ENCODE peak calls at places on chromosomes 1 and 21, in five cellular contexts. V is left colon, H is lower lobe of right lung, P is omental fat pad, J is GM23248. Y is an unnamed sample.
A peak's percentile ranks its signal among the peaks of the same experiment; 100 is the strongest.

GRCh38 chr1:2974701-2975301 is 46.5 kb upstream of the ACTRT2 start:
- DNase-seq in P (no peak), H (no peak), V (peak; percentile 12), J (no peak), Y (no peak)

GRCh38 chr1:155831279-155831976 is 25.6 kb downstream of the GON4L start:
- DNase-seq in H (no peak), J (no peak), P (no peak), V (no peak), Y (no peak)

GRCh38 chr1:222711319-222712252 is 705 bp downstream of the AIDA start:
- DNase-seq in V (peak; percentile 60), P (no peak), J (peak; percentile 88), H (peak; percentile 66), Y (peak; percentile 60)

GRCh38 chr1:199373139-199373538 is 654.4 kb upstream of the NR5A2 start:
- DNase-seq in P (no peak), H (no peak), J (no peak), V (no peak), Y (no peak)

GRCh38 chr21:33566514-33566913 is 22.0 kb downstream of the DONSON start:
- DNase-seq in H (no peak), P (no peak), J (peak; percentile 50), V (no peak), Y (no peak)

GRCh38 chr1:115056395-115056798 is 26.8 kb downstream of the TSHB start:
- DNase-seq in J (peak; percentile 68), P (no peak), H (no peak), V (no peak), Y (no peak)

GRCh38 chr1:60960846-60961542 is 121.4 kb upstream of the NFIA start:
- DNase-seq in P (no peak), V (no peak), J (peak; percentile 21), H (no peak), Y (no peak)

GRCh38 chr1:242239394-242239793 is 240.5 kb upstream of the MAP1LC3C start:
- DNase-seq in P (no peak), J (no peak), H (no peak), V (no peak), Y (peak; percentile 16)

GRCh38 chr1:118987431-118988185 is 535 bp downstream of the TBX15 start:
- DNase-seq in P (no peak), J (peak; percentile 82), H (no peak), V (no peak), Y (no peak)

GRCh38 chr1:205582471-205583291 is 49.1 kb downstream of the ELK4 start:
- DNase-seq in J (no peak), V (peak; percentile 90), H (no peak), P (no peak), Y (peak; percentile 56)

GRCh38 chr1:90879281-90879680 is 142.6 kb downstream of the ZNF644 start:
- DNase-seq in V (no peak), H (no peak), P (no peak), J (peak; percentile 43), Y (no peak)

GRCh38 chr1:118773656-118774055 is 214.5 kb downstream of the TBX15 start:
- DNase-seq in H (no peak), J (peak; percentile 47), P (no peak), V (no peak), Y (no peak)

GRCh38 chr1:20640183-20640597 is 6.9 kb downstream of the PINK1 start:
- DNase-seq in V (no peak), J (peak; percentile 64), P (no peak), H (no peak), Y (peak; percentile 30)

GRCh38 chr1:55195523-55196233 is 19.5 kb downstream of the USP24 start:
- DNase-seq in V (no peak), H (no peak), J (peak; percentile 69), P (no peak), Y (no peak)

GRCh38 chr1:17258116-17258757 is 9.3 kb downstream of the PADI3 start:
- DNase-seq in V (no peak), H (no peak), J (peak; percentile 56), P (no peak), Y (no peak)

GRCh38 chr1:202599669-202600431 is 110.4 kb downstream of the SYT2 start:
- DNase-seq in H (peak; percentile 61), V (peak; percentile 49), P (no peak), J (peak; percentile 89), Y (peak; percentile 81)

GRCh38 chr1:58231204-58231603 is 315.3 kb downstream of the OMA1 start:
- DNase-seq in J (no peak), H (no peak), P (no peak), V (no peak), Y (no peak)

GRCh38 chr1:29650041-29650400 is 413.7 kb downstream of the PTPRU start:
- DNase-seq in J (peak; percentile 41), H (no peak), V (no peak), P (no peak), Y (no peak)

GRCh38 chr1:208238710-208239517 is 5.3 kb downstream of the PLXNA2 start:
- DNase-seq in V (no peak), J (peak; percentile 82), H (no peak), P (no peak), Y (peak; percentile 44)

GRCh38 chr1:36091698-36092097 is 3.0 kb downstream of the ADPRS start:
- DNase-seq in J (no peak), P (no peak), V (no peak), H (no peak), Y (no peak)

GRCh38 chr1:32605711-32606424 is 44.5 kb downstream of the ZBTB8OS start:
- DNase-seq in H (no peak), J (no peak), V (no peak), P (no peak), Y (no peak)

GRCh38 chr21:37338671-37339526 is 27.7 kb upstream of the DYRK1A start:
- DNase-seq in J (peak; percentile 95), H (no peak), V (peak; percentile 26), P (no peak), Y (peak; percentile 81)

GRCh38 chr1:212595229-212595628 is 13.3 kb upstream of the ATF3 start:
- DNase-seq in V (no peak), H (no peak), J (no peak), P (no peak), Y (no peak)

GRCh38 chr1:107196973-107197562 is 56.2 kb downstream of the NTNG1 start:
- DNase-seq in V (no peak), J (peak; percentile 28), H (no peak), P (no peak), Y (peak; percentile 50)

GRCh38 chr1:6924891-6925290 is 139.6 kb downstream of the CAMTA1 start:
- DNase-seq in P (no peak), H (no peak), V (no peak), J (no peak), Y (no peak)

GRCh38 chr1:117030271-117030877 is 28.8 kb downstream of the CD101 start:
- DNase-seq in V (no peak), H (no peak), P (no peak), J (no peak), Y (no peak)

GRCh38 chr1:51330331-51331201 is at the start of gene TTC39A:
- DNase-seq in H (no peak), P (no peak), J (peak; percentile 17), V (no peak), Y (no peak)

GRCh38 chr1:3127738-3128137 is 58.7 kb downstream of the PRDM16 start:
- DNase-seq in J (no peak), V (no peak), H (peak; percentile 73), P (no peak), Y (no peak)

GRCh38 chr1:25675729-25676476 is 59.3 kb downstream of the MAN1C1 start:
- DNase-seq in V (peak; percentile 25), H (no peak), J (no peak), P (no peak), Y (no peak)

GRCh38 chr1:30334767-30335166 is 388.6 kb downstream of the MATN1 start:
- DNase-seq in H (no peak), J (no peak), P (no peak), V (no peak), Y (no peak)

GRCh38 chr1:204418174-204419063 is 6.8 kb upstream of the PPP1R15B start:
- DNase-seq in V (no peak), H (no peak), J (peak; percentile 80), P (no peak), Y (no peak)

GRCh38 chr1:113792986-113793385 is 19.3 kb downstream of the RSBN1 start:
- DNase-seq in H (no peak), V (no peak), J (peak; percentile 81), P (no peak), Y (no peak)

GRCh38 chr1:210400043-210400840 is 71.5 kb downstream of the HHAT start:
- DNase-seq in P (no peak), V (peak; percentile 34), H (no peak), J (peak; percentile 79), Y (peak; percentile 71)

GRCh38 chr1:64183985-64184440 is 19.4 kb upstream of the UBE2U start:
- DNase-seq in P (no peak), J (peak; percentile 92), V (no peak), H (no peak), Y (no peak)

GRCh38 chr1:19712928-19713327 is 48.3 kb downstream of the HTR6 start:
- DNase-seq in P (no peak), H (no peak), J (no peak), V (no peak), Y (no peak)